ENCODE peak calls at places on chromosome 6, in nine cellular contexts. B, E, O, S, H, D, Y, X and J are unnamed samples.

GRCh38 chr6:100084301-100085161 is 90.5 kb upstream of the MCHR2 start:
- DNase-seq in E (no peak), H (no peak), D (no peak), B (no peak), X (no peak), O (no peak), S (no peak), Y (no peak), J (no peak)

GRCh38 chr6:39003072-39003471 is 45.5 kb upstream of the GLP1R start:
- DNase-seq in B (no peak), D (no peak), S (no peak), E (no peak), Y (no peak), H (no peak), X (no peak), O (peak), J (no peak)

GRCh38 chr6:167569041-167569805 is 244.3 kb downstream of the TTLL2 start:
- DNase-seq in B (no peak), E (no peak), O (no peak), D (no peak), S (no peak), H (no peak), Y (no peak), X (peak), J (peak)

GRCh38 chr6:106973018-106973840 is 1.3 kb downstream of the CD24 start:
- DNase-seq in Y (no peak), D (peak), S (peak), E (peak), B (peak), X (no peak), H (no peak), O (peak), J (no peak)

GRCh38 chr6:167090171-167090570 is 32.7 kb upstream of the CCR6 start:
- DNase-seq in S (no peak), Y (no peak), E (no peak), H (no peak), D (no peak), X (peak), B (no peak), O (no peak), J (no peak)

GRCh38 chr6:14212020-14212419 is 94.4 kb downstream of the CD83 start:
- DNase-seq in D (no peak), O (peak), Y (no peak), E (no peak), H (no peak), X (no peak), B (no peak), S (no peak), J (no peak)

GRCh38 chr6:81995548-81996289 is 243.2 kb upstream of the TENT5A start:
- DNase-seq in E (no peak), H (no peak), D (no peak), Y (no peak), B (no peak), O (no peak), S (no peak), X (no peak), J (no peak)

GRCh38 chr6:7697820-7698623 is 27.9 kb upstream of the BMP6 start:
- DNase-seq in D (peak), O (peak), H (no peak), E (no peak), Y (no peak), S (no peak), X (peak), B (no peak), J (no peak)

GRCh38 chr6:151160869-151161268 is 78.9 kb upstream of the AKAP12 start:
- DNase-seq in E (no peak), S (no peak), O (peak), Y (no peak), H (no peak), B (no peak), X (no peak), D (peak), J (no peak)

GRCh38 chr6:90370493-90370959 is 73.9 kb upstream of the BACH2 start:
- DNase-seq in H (no peak), X (no peak), E (no peak), D (no peak), B (no peak), Y (no peak), O (no peak), S (no peak), J (no peak)

GRCh38 chr6:164346631-164347030 is 932.1 kb downstream of the QKI start:
- DNase-seq in H (no peak), O (no peak), B (no peak), E (no peak), X (no peak), D (no peak), S (no peak), Y (no peak), J (no peak)
- TF ChIP-seq POLR2AphosphoS5 in H (no peak), O (no peak), B (no peak), E (no peak), X (no peak), D (no peak), S (no peak), Y (no peak), J (no peak)

GRCh38 chr6:85677243-85677956 is 34.7 kb upstream of the SYNCRIP start:
- DNase-seq in D (no peak), H (no peak), B (no peak), O (no peak), Y (no peak), E (no peak), X (no peak), S (no peak), J (no peak)

GRCh38 chr6:85676086-85676729 is 33.5 kb upstream of the SYNCRIP start:
- DNase-seq in D (no peak), Y (no peak), X (no peak), S (no peak), B (no peak), H (no peak), O (no peak), E (no peak), J (no peak)

GRCh38 chr6:85674604-85675003 is 31.9 kb upstream of the SYNCRIP start:
- DNase-seq in H (no peak), S (no peak), Y (no peak), E (no peak), X (no peak), B (no peak), O (peak), D (no peak), J (no peak)

GRCh38 chr6:85673198-85674139 is 30.8 kb upstream of the SYNCRIP start:
- DNase-seq in Y (no peak), H (no peak), B (no peak), D (no peak), S (no peak), O (peak), X (no peak), E (no peak), J (no peak)

GRCh38 chr6:85675030-85675819 is 32.5 kb upstream of the SYNCRIP start:
- DNase-seq in H (no peak), D (no peak), B (no peak), E (no peak), S (no peak), Y (no peak), O (peak), X (no peak), J (no peak)
- TF ChIP-seq POLR2AphosphoS5 in H (no peak), D (peak), B (no peak), E (peak), S (peak), Y (peak), O (no peak), X (peak), J (no peak)

DNA sequence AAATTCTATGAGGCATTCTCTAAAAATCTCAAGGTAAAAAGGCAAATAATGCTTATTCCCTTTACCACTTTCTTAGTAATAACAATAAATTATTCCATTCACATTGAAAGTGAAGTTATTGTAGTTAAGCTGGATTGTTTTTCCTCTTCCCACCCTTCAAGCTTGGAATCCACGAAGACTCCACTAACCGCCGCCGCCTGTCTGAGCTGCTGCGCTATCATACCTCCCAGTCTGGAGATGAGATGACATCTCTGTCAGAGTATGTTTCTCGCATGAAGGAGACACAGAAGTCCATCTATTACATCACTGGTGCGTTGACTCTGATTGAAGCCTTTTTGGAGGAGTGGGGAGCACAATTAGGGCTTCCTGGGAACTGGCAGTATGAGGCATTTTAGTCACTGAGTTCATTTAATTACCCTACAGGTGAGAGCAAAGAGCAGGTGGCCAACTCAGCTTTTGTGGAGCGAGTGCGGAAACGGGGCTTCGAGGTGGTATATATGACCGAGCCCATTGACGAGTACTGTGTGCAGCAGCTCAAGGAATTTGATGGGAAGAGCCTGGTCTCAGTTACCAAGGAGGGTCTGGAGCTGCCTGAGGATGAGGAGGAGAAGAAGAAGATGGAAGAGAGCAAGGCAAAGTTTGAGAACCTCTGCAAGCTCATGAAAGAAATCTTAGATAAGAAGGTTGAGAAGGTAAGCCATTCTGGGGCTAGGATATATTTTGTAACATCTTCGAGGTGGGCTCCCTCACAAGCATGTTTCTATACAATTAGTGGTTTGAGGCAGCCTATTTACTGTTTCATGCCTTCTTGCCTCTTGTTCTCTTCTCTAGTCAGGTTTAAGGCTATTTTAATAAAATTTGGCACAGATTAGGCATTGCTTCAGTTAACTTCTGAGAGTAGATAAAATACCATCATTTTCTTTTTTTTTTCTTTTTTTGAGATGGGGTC is 4.9 kb downstream of the HSP90AB1 start:
- DNase-seq in X (no peak), Y (no peak), D (no peak), E (no peak), S (no peak), B (peak), H (no peak), O (no peak), J (no peak)
- TF ChIP-seq POLR2AphosphoS5 in X (no peak), Y (no peak), D (no peak), E (peak), S (peak), B (no peak), H (no peak), O (peak), J (no peak)

DNA sequence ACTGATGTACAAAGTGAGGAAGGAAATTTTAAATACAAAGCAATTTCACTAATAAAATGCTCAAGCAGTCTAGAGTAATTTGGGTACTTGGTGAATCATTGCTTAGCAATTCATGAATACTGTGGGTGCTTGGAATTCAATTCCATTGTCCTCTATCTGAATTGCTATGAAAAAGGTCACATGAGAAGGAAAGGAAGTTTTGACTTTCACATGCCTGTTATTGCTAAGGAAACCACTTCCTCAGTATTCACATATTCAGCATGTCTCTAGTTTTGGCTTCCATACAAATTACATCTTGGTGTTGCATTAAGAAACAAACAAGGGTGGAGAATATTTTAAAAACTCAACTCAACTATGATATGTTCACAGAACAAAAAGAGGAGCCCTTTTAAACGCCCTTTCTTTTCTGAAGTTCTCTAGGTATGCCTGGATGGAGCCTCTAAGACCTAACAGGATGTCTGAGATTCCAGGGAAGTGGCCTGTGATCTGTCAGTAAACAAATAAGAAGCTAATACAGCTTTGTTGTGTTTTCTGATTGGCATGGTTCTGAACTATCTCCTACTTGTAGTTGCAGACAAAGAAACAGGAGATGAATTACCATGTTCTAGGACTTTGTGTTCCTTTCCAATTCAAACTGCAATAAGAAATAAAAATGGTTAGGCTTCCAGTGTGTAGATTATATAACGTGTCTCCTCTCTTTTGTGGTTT is 190.4 kb downstream of the OGFRL1 start:
- DNase-seq in E (no peak), S (no peak), X (no peak), D (no peak), Y (no peak), H (no peak), O (peak), B (no peak), J (no peak)
- TF ChIP-seq POLR2AphosphoS5 in E (peak), S (no peak), X (no peak), D (peak), Y (no peak), H (peak), O (no peak), B (no peak), J (peak)

GRCh38 chr6:157274471-157275226 is 48.7 kb downstream of the TMEM242 start:
- DNase-seq in Y (peak), X (no peak), E (peak), D (peak), O (peak), S (peak), B (peak), H (peak), J (peak)
- TF ChIP-seq POLR2AphosphoS5 in Y (peak), X (no peak), E (no peak), D (peak), O (peak), S (no peak), B (peak), H (peak), J (peak)

GRCh38 chr6:30727920-30728605 is 7.9 kb downstream of the TUBB start:
- DNase-seq in S (no peak), D (no peak), B (peak), H (no peak), Y (no peak), E (peak), X (no peak), O (no peak), J (no peak)

GRCh38 chr6:30725713-30726505 is 5.8 kb downstream of the TUBB start:
- DNase-seq in B (peak), Y (no peak), S (no peak), E (peak), O (peak), X (no peak), H (no peak), D (no peak), J (no peak)

GRCh38 chr6:30730611-30731435 is 10.7 kb downstream of the TUBB start:
- DNase-seq in B (peak), H (no peak), O (peak), Y (peak), E (peak), D (peak), S (peak), X (no peak), J (no peak)

GRCh38 chr6:30724906-30725667 is 4.9 kb downstream of the TUBB start:
- DNase-seq in H (no peak), E (no peak), Y (no peak), S (no peak), D (no peak), O (no peak), X (no peak), B (peak), J (no peak)

DNA sequence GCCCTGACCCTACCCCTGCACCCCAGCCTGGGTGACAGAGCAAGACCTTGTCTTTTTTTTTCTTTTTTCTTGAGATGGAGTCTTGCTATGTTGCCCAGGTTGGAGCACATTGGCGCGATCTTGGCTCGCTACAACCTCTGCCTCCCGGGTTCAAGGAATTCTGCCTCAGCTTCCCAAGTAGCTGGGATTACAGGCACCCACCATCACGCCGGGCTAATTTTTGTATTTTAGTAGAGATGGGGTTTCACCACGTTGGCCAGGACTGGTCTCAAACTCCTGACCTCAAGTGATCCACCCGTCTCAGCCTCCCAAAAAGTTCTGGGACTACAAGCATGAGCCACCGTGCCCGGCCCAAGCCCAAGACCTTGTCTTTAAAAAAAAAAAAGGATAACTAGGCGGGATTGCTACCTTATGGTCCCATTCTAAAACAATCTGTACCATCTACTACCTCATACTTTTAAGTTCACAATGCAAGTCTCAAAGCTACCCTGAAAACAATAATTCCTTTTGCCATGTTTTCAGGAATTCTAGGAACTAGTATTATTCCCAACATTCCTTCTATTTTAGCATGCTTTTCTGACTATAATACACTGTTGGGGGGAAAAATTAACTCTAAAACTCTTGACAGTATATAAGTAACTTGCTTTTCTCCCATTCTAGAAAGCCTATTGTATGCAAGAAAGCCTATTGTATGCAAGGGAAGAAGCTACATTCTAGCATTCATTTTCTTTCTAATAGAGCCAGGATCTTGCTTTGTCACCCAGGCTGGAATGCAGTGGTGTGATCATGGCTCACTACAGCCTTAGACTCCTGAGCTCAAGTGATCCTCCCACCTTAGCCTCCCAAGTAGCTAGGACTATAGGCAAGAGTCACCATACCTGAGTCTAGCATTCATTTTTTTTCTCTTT is 6.6 kb downstream of the TUBB start:
- DNase-seq in E (no peak), S (no peak), O (no peak), Y (no peak), H (no peak), B (peak), D (no peak), X (no peak), J (no peak)
- TF ChIP-seq POLR2AphosphoS5 in E (peak), S (no peak), O (no peak), Y (peak), H (no peak), B (peak), D (no peak), X (no peak), J (no peak)

GRCh38 chr6:105810105-105810921 is 275.8 kb upstream of the PRDM1 start:
- DNase-seq in S (no peak), D (no peak), E (no peak), O (peak), B (no peak), Y (peak), H (peak), X (no peak), J (no peak)
- TF ChIP-seq POLR2AphosphoS5 in S (no peak), D (peak), E (no peak), O (no peak), B (no peak), Y (peak), H (no peak), X (no peak), J (no peak)

GRCh38 chr6:28922004-28922840 is 1.6 kb downstream of the TRIM27 start:
- DNase-seq in H (no peak), E (no peak), X (no peak), Y (peak), S (no peak), O (no peak), D (peak), B (no peak), J (no peak)
- TF ChIP-seq POLR2AphosphoS5 in H (no peak), E (no peak), X (no peak), Y (peak), S (no peak), O (no peak), D (peak), B (no peak), J (no peak)

GRCh38 chr6:66538548-66539135 is 831.6 kb upstream of the EYS start:
- DNase-seq in D (no peak), H (no peak), S (no peak), X (no peak), Y (no peak), B (no peak), E (peak), O (no peak), J (no peak)
- TF ChIP-seq POLR2AphosphoS5 in D (no peak), H (no peak), S (no peak), X (no peak), Y (no peak), B (no peak), E (no peak), O (no peak), J (no peak)